ENCODE peak calls at places on chromosomes 16 and 17, in nine cellular contexts. Y is Right ventricle myocardium superior; E is stimulated activated CD4-positive, alpha-beta T cell treated with anti-CD3 and anti-CD28 coated beads, Interleukin-4, amount 100 ng/mL, for 4 hours; V is fibroblast of lung; I is activated naive CD4-positive, alpha-beta T cell; F is retinal pigment epithelial cell; X is NCI-H345; R is heart right ventricle; Q is Caki2. C is an unnamed sample.

GRCh38 chr17:79737046-79737921 is 6.5 kb downstream of the ENPP7 start:
- DNase-seq in Y (no peak), V (no peak), I (no peak), F (no peak), X (no peak), Q (no peak), E (no peak), R (no peak), C (no peak)

GRCh38 chr16:75233611-75233938 is 14.8 kb downstream of the CTRB1 start:
- DNase-seq in X (no peak), F (no peak), I (no peak), V (no peak), R (no peak), Y (no peak), E (no peak), Q (no peak), C (no peak)

GRCh38 chr17:70158180-70158579 is 11.2 kb upstream of the KCNJ2 start:
- DNase-seq in X (no peak), R (no peak), Y (no peak), V (no peak), I (no peak), Q (no peak), F (no peak), E (no peak), C (no peak)

GRCh38 chr17:79990051-79990592 is 45.5 kb downstream of the TBC1D16 start:
- DNase-seq in E (no peak), X (no peak), R (no peak), Q (no peak), V (no peak), I (no peak), F (no peak), Y (no peak), C (no peak)

GRCh38 chr16:83940630-83941378 is 12.2 kb upstream of the OSGIN1 start:
- DNase-seq in F (no peak), I (no peak), X (peak; percentile 28), V (no peak), R (no peak), E (no peak), Q (no peak), Y (no peak), C (no peak)

GRCh38 chr17:48100591-48101011 is 677 bp downstream of the CBX1 start:
- DNase-seq in I (no peak), E (no peak), X (peak; percentile 70), F (no peak), Y (peak; percentile 59), V (peak; percentile 67), Q (peak; percentile 70), R (peak; percentile 30), C (no peak)

GRCh38 chr16:88437367-88437964 is 15.6 kb upstream of the ZFPM1 start:
- DNase-seq in F (no peak), R (no peak), X (peak; percentile 46), E (peak; percentile 64), Q (no peak), Y (peak; percentile 64), I (peak; percentile 47), V (peak; percentile 17), C (peak; percentile 66)

GRCh38 chr16:8631373-8631772 is 9.9 kb downstream of the METTL22 start:
- DNase-seq in F (no peak), Y (no peak), Q (no peak), V (no peak), E (no peak), I (no peak), R (no peak), X (no peak), C (no peak)

GRCh38 chr17:83067718-83068261 is 11.6 kb upstream of the METRNL start:
- DNase-seq in X (peak; percentile 13), Y (peak; percentile 25), R (no peak), F (no peak), E (no peak), V (no peak), Q (no peak), I (no peak), C (no peak)

GRCh38 chr16:49620158-49620867 is 235.6 kb downstream of the ZNF423 start:
- DNase-seq in Q (no peak), X (no peak), V (peak; percentile 76), E (no peak), Y (peak; percentile 91), F (no peak), R (peak; percentile 74), I (no peak), C (no peak)

GRCh38 chr17:64781013-64781392 is 118.9 kb upstream of the SMURF2 start:
- DNase-seq in Y (no peak), Q (no peak), I (no peak), R (no peak), X (no peak), E (no peak), F (no peak), V (no peak), C (no peak)

GRCh38 chr17:42118545-42118944 is 2.6 kb downstream of the KAT2A start:
- DNase-seq in X (peak; percentile 7), V (no peak), F (no peak), Y (no peak), Q (no peak), E (peak; percentile 37), R (no peak), I (no peak), C (peak; percentile 26)

GRCh38 chr16:67542464-67542863 is 13.8 kb downstream of the RIPOR1 start:
- DNase-seq in Y (no peak), X (no peak), Q (peak; percentile 57), V (peak; percentile 76), I (no peak), R (peak; percentile 40), F (no peak), E (peak; percentile 70), C (peak; percentile 56)

GRCh38 chr17:29640413-29640812 is 17.7 kb upstream of the CORO6 start:
- DNase-seq in Q (peak; percentile 61), I (no peak), Y (no peak), E (no peak), R (peak; percentile 23), V (peak; percentile 60), X (no peak), F (no peak), C (no peak)

GRCh38 chr17:64063766-64064224 is 43.4 kb upstream of the ICAM2 start:
- DNase-seq in X (peak; percentile 18), V (peak; percentile 24), E (peak; percentile 47), Y (peak; percentile 73), F (peak; percentile 33), Q (no peak), R (peak; percentile 43), I (peak; percentile 7), C (peak; percentile 21)

GRCh38 chr16:81237282-81237681 is 1.2 kb upstream of the BCO1 start:
- DNase-seq in Y (peak; percentile 78), R (peak; percentile 78), Q (no peak), F (peak; percentile 87), E (no peak), V (peak; percentile 86), I (no peak), X (no peak), C (no peak)

GRCh38 chr17:32191306-32191705 is 49.0 kb downstream of the RHOT1 start:
- DNase-seq in V (peak; percentile 44), I (no peak), X (no peak), R (no peak), E (no peak), Q (no peak), Y (no peak), F (no peak), C (no peak)

GRCh38 chr17:58969156-58969555 is 137.5 kb downstream of the TRIM37 start:
- DNase-seq in E (no peak), Q (peak; percentile 30), R (no peak), Y (no peak), X (peak; percentile 91), I (no peak), F (no peak), V (peak; percentile 33), C (no peak)

GRCh38 chr16:69179255-69180010 is 7.5 kb upstream of the SNTB2 start:
- DNase-seq in X (no peak), I (no peak), R (peak; percentile 77), V (peak; percentile 90), E (no peak), Y (peak; percentile 82), F (peak; percentile 62), Q (peak; percentile 22), C (no peak)

C was measured in activated T-helper 9 cell treated with anti-CD3 and anti-CD28 coated beads, Interleukin-2, amount 50 U/mL, for 16 hours.